ENCODE peak calls at places on chromosomes 3 and 15, in seven cellular contexts. O is endothelial cell of umbilical vein, D is SK-N-SH, F is HepG2, A is K562, H is GM12878, G is HCT116. M is an unnamed sample.
A peak's percentile ranks its signal among the peaks of the same experiment; 100 is the strongest.

GRCh38 chr15:72585659-72586058 is 68.8 kb upstream of the GOLGA6B start:
- DNase-seq in O (peak; percentile 15), H (no peak), G (no peak), D (no peak), A (no peak), F (peak; percentile 7), M (no peak)

GRCh38 chr3:125337506-125337905 is 37.6 kb downstream of the ZNF148 start:
- DNase-seq in G (no peak), H (no peak), D (no peak), F (no peak), O (no peak), A (no peak), M (no peak)

GRCh38 chr3:150419076-150419868 is 11.2 kb downstream of the TSC22D2 start:
- DNase-seq in D (no peak), O (no peak), A (no peak), H (no peak), F (no peak), G (no peak), M (no peak)

GRCh38 chr3:64871955-64872354 is 184.2 kb upstream of the ADAMTS9 start:
- DNase-seq in G (no peak), A (no peak), F (no peak), H (no peak), D (no peak), O (no peak), M (no peak)

GRCh38 chr3:121707531-121708273 is 41.8 kb downstream of the GOLGB1 start:
- DNase-seq in H (no peak), F (no peak), D (no peak), A (no peak), G (no peak), O (no peak), M (no peak)

GRCh38 chr3:100185847-100186246 is 71.5 kb upstream of the FILIP1L start:
- DNase-seq in A (no peak), G (no peak), D (no peak), H (no peak), F (no peak), O (no peak), M (no peak)

GRCh38 chr3:115245899-115246298 is 98.8 kb upstream of the ZBTB20 start:
- DNase-seq in H (no peak), D (no peak), A (no peak), O (no peak), G (no peak), F (no peak), M (no peak)

GRCh38 chr15:95326689-95327525 is 1003.6 kb upstream of the NR2F2 start:
- DNase-seq in G (no peak), D (peak; percentile 15), F (no peak), O (peak; percentile 75), H (no peak), A (no peak), M (no peak)

GRCh38 chr3:38102073-38102844 is 34.7 kb downstream of the ACAA1 start:
- DNase-seq in A (no peak), F (no peak), H (no peak), O (no peak), D (no peak), G (no peak), M (no peak)

GRCh38 chr3:23017800-23018199 is 185.3 kb upstream of the UBE2E2 start:
- DNase-seq in G (no peak), O (no peak), A (no peak), F (no peak), D (no peak), H (no peak), M (no peak)

GRCh38 chr3:191627064-191627463 is 166.1 kb downstream of the PYDC2 start:
- DNase-seq in F (no peak), O (no peak), D (no peak), A (no peak), G (no peak), H (no peak), M (no peak)

GRCh38 chr15:90495067-90495466 is 34.7 kb upstream of the CRTC3 start:
- DNase-seq in G (no peak), D (no peak), F (no peak), H (no peak), A (peak; percentile 24), O (no peak), M (no peak)

GRCh38 chr3:10988991-10989484 is 3.5 kb upstream of the SLC6A1 start:
- DNase-seq in O (no peak), A (no peak), H (no peak), D (no peak), G (no peak), F (no peak), M (no peak)

GRCh38 chr15:47570451-47570850 is 146.9 kb upstream of the SEMA6D start:
- DNase-seq in H (no peak), D (no peak), G (no peak), A (no peak), O (no peak), F (no peak), M (no peak)

GRCh38 chr15:47573673-47574072 is 143.6 kb upstream of the SEMA6D start:
- DNase-seq in O (no peak), H (no peak), D (no peak), A (no peak), F (no peak), G (no peak), M (no peak)

GRCh38 chr15:47570044-47570443 is 147.3 kb upstream of the SEMA6D start:
- DNase-seq in D (no peak), H (no peak), O (no peak), G (no peak), F (no peak), A (no peak), M (no peak)

GRCh38 chr15:47568030-47568429 is 149.3 kb upstream of the SEMA6D start:
- DNase-seq in O (no peak), A (no peak), D (no peak), H (no peak), F (no peak), G (no peak), M (no peak)

DNA sequence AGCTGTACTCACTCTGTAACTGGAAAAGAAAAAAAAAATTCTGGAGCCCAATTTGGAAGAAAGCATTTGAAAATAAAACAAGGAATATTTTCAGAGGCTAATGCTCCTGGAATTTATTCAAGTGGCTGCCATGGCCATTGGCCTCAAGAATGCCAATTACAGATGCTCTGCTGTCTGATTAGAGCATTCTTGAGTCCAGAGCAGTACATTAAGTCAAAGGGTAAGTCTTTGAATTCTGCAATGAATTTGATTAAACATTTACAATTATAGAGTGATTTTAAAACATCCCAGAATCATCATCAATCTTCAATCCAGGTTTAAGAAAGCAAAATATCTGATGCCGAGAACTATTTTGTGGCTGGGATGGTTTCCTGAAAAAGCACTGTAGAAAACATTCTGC is 146.1 kb upstream of the SEMA6D start:
- DNase-seq in F (no peak), D (no peak), A (no peak), O (no peak), G (no peak), H (no peak), M (no peak)
- H3K27ac ChIP-seq in F (no peak overlapping the region), D (no peak overlapping the region), A (no peak overlapping the region), O (no peak overlapping the region), G (no peak overlapping the region), H (no peak overlapping the region), M (no peak overlapping the region)

GRCh38 chr15:27358751-27359434 is 387.9 kb downstream of the GABRG3 start:
- DNase-seq in O (no peak), D (peak; percentile 41), A (peak; percentile 56), H (no peak), G (no peak), F (peak; percentile 5), M (no peak)

GRCh38 chr15:27365441-27365840 is 394.5 kb downstream of the GABRG3 start:
- DNase-seq in H (no peak), O (no peak), F (no peak), A (no peak), D (no peak), G (no peak), M (no peak)

GRCh38 chr15:27359586-27359985 is 388.6 kb downstream of the GABRG3 start:
- DNase-seq in A (no peak), H (no peak), D (no peak), G (no peak), F (no peak), O (no peak), M (no peak)

GRCh38 chr15:27361418-27361817 is 390.4 kb downstream of the GABRG3 start:
- DNase-seq in F (no peak), H (no peak), D (no peak), O (no peak), A (no peak), G (no peak), M (no peak)
- TF ChIP-seq POLR2AphosphoS5 in F (no peak), H (no peak), D (no peak), O (no peak), A (no peak), G (no peak), M (no peak)

DNA sequence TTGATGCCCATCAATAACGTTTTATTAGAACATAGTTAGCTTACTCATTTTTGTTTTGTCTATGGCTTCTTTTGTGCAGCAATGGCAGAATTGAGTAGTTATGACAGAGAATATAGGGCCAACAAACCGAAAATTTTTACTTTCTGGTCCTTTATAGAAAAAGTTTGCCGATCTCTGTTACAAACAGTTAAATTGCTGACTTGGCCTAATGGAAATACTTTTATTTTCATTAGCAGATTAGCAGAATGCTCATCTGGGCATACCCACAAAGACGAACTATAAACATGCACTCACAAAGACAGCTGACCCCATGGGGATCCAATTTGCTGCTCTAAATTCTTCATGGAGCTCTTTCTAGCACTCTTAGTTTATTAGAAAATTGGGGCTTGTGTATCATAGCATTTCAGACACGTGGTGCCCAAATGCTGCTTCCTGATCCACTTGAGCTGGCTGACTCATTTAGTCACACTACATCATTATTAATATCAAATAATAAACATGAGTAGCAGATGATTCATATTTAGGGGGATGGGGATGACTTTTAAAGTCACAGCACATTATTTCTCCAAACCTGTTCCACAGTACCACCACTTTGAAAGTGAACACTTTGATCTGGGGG is 228.0 kb upstream of the FEZF2 start:
- DNase-seq in G (no peak), D (no peak), A (no peak), F (no peak), H (no peak), O (peak; percentile 88), M (no peak)
- H3K9ac ChIP-seq in G (no peak overlapping the region), D (peak overlapping the region; percentile 10), A (no peak overlapping the region), F (no peak overlapping the region), H (no peak overlapping the region), O (peak overlapping the region; percentile 53), M (no peak overlapping the region)

GRCh38 chr3:49016414-49017228 is 1.8 kb downstream of the DALRD3 start:
- DNase-seq in D (peak; percentile 11), A (no peak), F (no peak), O (no peak), G (no peak), H (no peak), M (no peak)

GRCh38 chr3:49018707-49019006 is 277 bp upstream of the DALRD3 start:
- DNase-seq in D (no peak), O (no peak), G (no peak), A (no peak), F (no peak), H (no peak), M (no peak)

GRCh38 chr3:49017646-49017977 is 768 bp downstream of the DALRD3 start:
- DNase-seq in D (no peak), O (peak; percentile 17), F (no peak), H (no peak), G (no peak), A (peak; percentile 38), M (no peak)

GRCh38 chr3:49017978-49018706 is at the start of gene DALRD3:
- DNase-seq in D (peak; percentile 89), F (peak; percentile 72), A (peak; percentile 60), G (peak; percentile 79), O (peak; percentile 68), H (no peak), M (no peak)

DNA sequence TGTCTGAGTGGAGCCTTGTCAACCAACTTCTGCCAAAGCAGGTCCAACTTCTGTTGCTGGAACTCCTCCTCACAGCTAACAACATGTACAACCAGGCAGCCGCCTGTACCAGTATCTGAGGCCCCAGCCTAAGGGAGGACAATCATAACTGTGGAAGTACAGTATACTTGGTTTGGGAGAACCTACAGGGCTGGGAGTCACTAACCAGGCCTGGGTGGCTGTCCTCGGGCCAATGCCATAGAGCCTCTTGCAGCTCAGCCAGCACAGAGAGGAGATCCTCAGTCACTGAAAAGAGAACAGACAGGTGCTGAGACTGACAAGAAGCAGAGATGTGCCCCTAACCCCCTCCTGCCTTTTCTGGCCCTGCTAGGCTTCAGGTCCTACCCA is 1.2 kb downstream of the DALRD3 start:
- DNase-seq in A (no peak), F (no peak), D (no peak), G (no peak), H (no peak), O (no peak), M (no peak)
- H3K27ac ChIP-seq in A (peak overlapping the region; percentile 99), F (peak overlapping the region; percentile 55), D (no peak overlapping the region), G (peak overlapping the region; percentile 99), H (no peak overlapping the region), O (no peak overlapping the region), M (no peak overlapping the region)